ENCODE peak calls at places on chromosome 5, in eight cellular contexts. H, M, O, C, B, Q, P and I are unnamed samples. For H3K27me3, the result is how much of the 10 kb centered on the place peaks cover.

GRCh38 chr5:139765409-139766217 is 30.0 kb upstream of the PSD2 start:
- DNase-seq in H (peak), M (peak), O (peak), C (peak), B (peak), Q (peak), P (peak), I (peak)

GRCh38 chr5:79962580-79963222 is 28.4 kb downstream of the MTX3 start:
- DNase-seq in H (no peak), M (peak), O (no peak), C (peak), B (peak), Q (peak), P (peak), I (peak)

GRCh38 chr5:102531506-102531905 is 32.7 kb upstream of the SLCO6A1 start:
- DNase-seq in H (no peak), M (peak), O (peak), C (no peak), B (no peak), Q (no peak), P (no peak), I (no peak)

GRCh38 chr5:73451218-73452130 is 2.9 kb upstream of the FOXD1 start:
- DNase-seq in H (peak), M (peak), O (peak), C (peak), B (peak), Q (peak), P (no peak), I (peak)

GRCh38 chr5:145554399-145554798 is 280.7 kb downstream of the PRELID2 start:
- DNase-seq in H (peak), M (no peak), O (peak), C (no peak), B (peak), Q (peak), P (no peak), I (peak)

GRCh38 chr5:162037431-162037830 is 30.1 kb upstream of the GABRG2 start:
- DNase-seq in H (no peak), M (no peak), O (no peak), C (no peak), B (no peak), Q (no peak), P (no peak), I (no peak)

GRCh38 chr5:38672059-38672791 is 115.8 kb upstream of the LIFR start:
- DNase-seq in H (peak), M (peak), O (peak), C (no peak), B (peak), Q (peak), P (no peak), I (peak)

GRCh38 chr5:11075010-11075860 is 314.2 kb upstream of the DAP start:
- DNase-seq in H (no peak), M (no peak), O (no peak), C (no peak), B (no peak), Q (no peak), P (peak), I (no peak)

GRCh38 chr5:129771058-129771838 is 23.4 kb downstream of the MINAR2 start:
- DNase-seq in H (peak), M (peak), O (peak), C (peak), B (peak), Q (peak), P (peak), I (peak)

DNA sequence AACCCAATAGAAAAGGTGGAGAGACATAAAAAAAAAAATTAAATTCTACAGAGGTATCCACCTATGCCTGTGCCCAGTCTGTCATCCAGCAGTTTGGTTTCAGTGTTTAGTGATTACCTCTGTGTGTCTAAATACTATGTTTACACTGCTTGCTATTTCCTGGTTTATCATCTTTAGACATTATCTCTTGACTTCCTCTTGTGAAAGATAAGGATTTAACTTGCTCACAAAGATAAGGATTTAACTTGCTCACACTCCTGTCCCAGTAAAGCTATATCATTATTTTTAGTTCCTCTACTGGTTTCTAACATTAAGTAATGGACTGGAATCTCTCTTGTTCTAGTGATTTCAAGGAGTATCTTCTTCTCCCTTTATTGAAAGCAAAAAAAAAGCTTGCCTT is 53.9 kb upstream of the ZFR start:
- DNase-seq in H (no peak), M (no peak), O (no peak), C (no peak), B (no peak), Q (no peak), P (no peak), I (no peak)
- H3K27me3 ChIP-seq in H (under half), M (under half), O (under half), C (under half), B (half or more), Q (under half), P (under half), I (under half)

GRCh38 chr5:127999909-128000308 is 83.7 kb upstream of the SLC12A2 start:
- DNase-seq in H (no peak), M (no peak), O (no peak), C (no peak), B (no peak), Q (no peak), P (no peak), I (no peak)
- H3K4me3 ChIP-seq in H (no peak), M (no peak), O (no peak), C (no peak), B (no peak), Q (no peak), P (no peak), I (no peak)

GRCh38 chr5:90285581-90285980 is 124.0 kb downstream of the CETN3 start:
- DNase-seq in H (no peak), M (no peak), O (no peak), C (no peak), B (no peak), Q (no peak), P (no peak), I (no peak)
- H2AFZ ChIP-seq in H (no peak), M (no peak), O (no peak), C (no peak), B (no peak), Q (no peak), P (no peak), I (no peak)

GRCh38 chr5:176575488-176576422 is 26.6 kb downstream of the CDHR2 start:
- DNase-seq in H (no peak), M (no peak), O (no peak), C (no peak), B (no peak), Q (no peak), P (no peak), I (no peak)

GRCh38 chr5:176577312-176578176 is 28.4 kb downstream of the CDHR2 start:
- DNase-seq in H (no peak), M (no peak), O (no peak), C (no peak), B (no peak), Q (no peak), P (no peak), I (no peak)

GRCh38 chr5:176573564-176574296 is 24.6 kb downstream of the CDHR2 start:
- DNase-seq in H (peak), M (peak), O (peak), C (peak), B (peak), Q (peak), P (peak), I (peak)

GRCh38 chr5:176574297-176574591 is 25.1 kb downstream of the CDHR2 start:
- DNase-seq in H (no peak), M (no peak), O (no peak), C (no peak), B (no peak), Q (no peak), P (no peak), I (no peak)

GRCh38 chr5:176575066-176575465 is 25.9 kb downstream of the CDHR2 start:
- DNase-seq in H (no peak), M (no peak), O (no peak), C (no peak), B (no peak), Q (no peak), P (no peak), I (no peak)
- H3K27me3 ChIP-seq in H (under half), M (half or more), O (under half), C (under half), B (under half), Q (under half), P (under half), I (under half)

GRCh38 chr5:2751592-2752021 is at the start of gene IRX2:
- DNase-seq in H (peak), M (no peak), O (peak), C (peak), B (no peak), Q (peak), P (peak), I (peak)
- H3K4me3 ChIP-seq in H (peak), M (peak), O (peak), C (peak), B (no peak), Q (peak), P (peak), I (peak)

DNA sequence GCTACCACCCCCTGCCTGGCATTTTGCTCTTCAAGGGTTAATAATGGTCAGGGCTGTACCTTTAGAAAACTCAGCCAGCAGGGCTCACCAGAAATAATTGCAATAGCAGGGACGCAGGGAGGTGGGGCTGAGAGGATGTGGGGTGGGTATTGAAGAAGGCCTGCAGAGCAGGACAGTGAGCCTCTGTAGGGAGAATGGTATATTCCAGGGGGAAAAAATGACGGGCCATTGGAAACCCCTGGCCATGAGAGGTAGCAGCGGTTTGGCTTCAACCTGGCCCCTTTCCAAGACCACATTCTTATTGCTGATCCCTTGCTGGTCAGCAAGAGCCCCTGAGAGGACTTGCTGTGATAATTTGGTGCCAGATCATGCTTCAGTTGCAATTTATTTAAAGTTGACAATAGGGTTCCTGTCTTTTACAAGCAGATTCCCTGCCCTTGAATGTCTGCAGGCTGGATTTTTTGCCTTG is 36.7 kb upstream of the CTNNA1 start:
- DNase-seq in H (no peak), M (peak), O (no peak), C (no peak), B (peak), Q (peak), P (no peak), I (no peak)
- H2AFZ ChIP-seq in H (no peak), M (no peak), O (no peak), C (no peak), B (no peak), Q (no peak), P (peak), I (no peak)

GRCh38 chr5:51194626-51195025 is 188.6 kb upstream of the ISL1 start:
- DNase-seq in H (no peak), M (no peak), O (no peak), C (no peak), B (no peak), Q (no peak), P (no peak), I (no peak)
- H3K27me3 ChIP-seq in H (under half), M (under half), O (under half), C (under half), B (under half), Q (under half), P (under half), I (under half)

DNA sequence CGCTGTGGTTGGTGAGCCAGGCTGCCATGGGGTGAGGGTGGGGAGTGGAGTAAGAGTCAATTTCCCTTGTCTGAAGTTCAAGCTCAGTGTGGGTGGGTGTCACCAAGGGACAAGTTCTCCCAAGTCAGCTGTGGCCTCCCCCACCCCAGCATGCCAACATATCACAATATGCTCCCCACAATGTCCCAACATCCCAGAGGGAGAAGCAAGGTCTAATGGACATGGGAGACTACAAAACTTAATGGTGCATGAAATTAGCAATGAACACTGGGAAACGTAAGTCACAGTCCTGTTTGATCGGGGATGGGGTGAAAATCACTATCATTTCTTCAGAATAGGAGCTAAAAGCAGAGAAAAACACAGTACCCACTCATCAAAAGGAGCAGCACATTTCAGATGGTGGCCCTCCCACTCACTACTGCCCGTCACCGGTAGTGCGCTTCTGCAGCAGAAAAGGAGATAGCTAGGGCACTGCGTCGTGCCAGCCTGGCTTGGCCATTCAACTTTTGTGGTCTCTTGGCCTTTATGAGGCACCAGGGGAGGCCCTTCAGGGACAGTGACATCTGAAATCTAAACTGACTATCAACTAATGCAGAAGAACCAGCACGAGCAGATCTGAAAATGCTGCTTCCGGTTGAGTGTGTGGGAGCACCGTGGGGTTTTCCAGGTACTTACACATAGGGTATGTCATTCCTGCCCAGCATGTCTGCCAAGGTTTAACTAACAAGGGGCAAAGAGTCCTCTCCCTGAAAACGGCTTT is 20.5 kb upstream of the NDFIP1 start:
- DNase-seq in H (no peak), M (no peak), O (no peak), C (no peak), B (no peak), Q (no peak), P (no peak), I (no peak)
- H3K4me3 ChIP-seq in H (no peak), M (no peak), O (no peak), C (no peak), B (no peak), Q (no peak), P (no peak), I (no peak)

GRCh38 chr5:95773325-95774059 is 42.4 kb downstream of the RHOBTB3 start:
- DNase-seq in H (no peak), M (peak), O (peak), C (no peak), B (peak), Q (peak), P (no peak), I (peak)

GRCh38 chr5:95768731-95769130 is 37.6 kb downstream of the RHOBTB3 start:
- DNase-seq in H (no peak), M (no peak), O (no peak), C (no peak), B (no peak), Q (no peak), P (no peak), I (no peak)

GRCh38 chr5:95771892-95772291 is 40.8 kb downstream of the RHOBTB3 start:
- DNase-seq in H (no peak), M (no peak), O (no peak), C (no peak), B (no peak), Q (no peak), P (no peak), I (no peak)

DNA sequence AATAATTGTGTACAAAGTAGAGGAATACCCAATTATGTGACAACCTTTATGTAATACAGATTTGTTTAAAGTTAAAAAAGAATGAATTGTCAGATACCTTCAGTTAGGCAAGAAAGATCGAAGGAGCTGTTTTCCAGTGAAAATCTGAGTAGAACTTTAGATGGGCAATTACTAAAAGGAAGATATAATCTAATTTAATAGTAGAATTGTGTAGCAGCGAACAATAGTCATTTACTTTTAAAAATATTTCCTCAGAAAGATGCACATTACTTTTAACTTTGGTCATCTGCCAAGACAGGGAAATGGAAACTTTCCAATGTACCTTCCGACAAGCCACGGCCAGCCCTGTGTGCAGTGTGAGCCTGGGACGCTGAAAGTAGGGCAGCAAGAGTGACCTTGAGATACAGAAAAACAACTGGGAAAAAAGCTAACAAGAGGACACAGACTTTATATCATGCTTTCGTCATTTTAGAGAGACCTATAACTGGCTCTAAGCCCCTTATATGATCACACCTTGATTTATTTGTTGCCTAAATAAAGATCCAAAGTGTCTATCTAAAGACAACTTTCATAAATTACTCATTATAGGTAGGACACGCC is 40.1 kb downstream of the RHOBTB3 start:
- DNase-seq in H (peak), M (no peak), O (no peak), C (no peak), B (no peak), Q (no peak), P (no peak), I (no peak)
- H2AFZ ChIP-seq in H (no peak), M (no peak), O (no peak), C (no peak), B (no peak), Q (no peak), P (no peak), I (no peak)

GRCh38 chr5:159955056-159955624 is 38.9 kb downstream of the ADRA1B start:
- DNase-seq in H (no peak), M (no peak), O (no peak), C (no peak), B (no peak), Q (no peak), P (no peak), I (no peak)
- H3K27me3 ChIP-seq in H (under half), M (under half), O (under half), C (under half), B (under half), Q (under half), P (under half), I (under half)